ENCODE peak calls at places on chromosome 5, in four cellular contexts. One of them, this sample, is unnamed.

GRCh38 chr5:76365558-76365957 is 37.5 kb upstream of the IQGAP2 start:
- DNase-seq in endodermal cell: no peak
- DNase-seq in NT2/D1: no peak
- DNase-seq in SK-N-SH: no peak
- DNase-seq in this sample: no peak

GRCh38 chr5:73997936-73998335 is 371.9 kb downstream of the ARHGEF28 start:
- DNase-seq in endodermal cell: no peak
- DNase-seq in NT2/D1: no peak
- DNase-seq in SK-N-SH: no peak
- DNase-seq in this sample: no peak

GRCh38 chr5:42250-42649 is 49.7 kb upstream of the PLEKHG4B start:
- DNase-seq in endodermal cell: peak; percentile 84
- DNase-seq in NT2/D1: no peak
- DNase-seq in SK-N-SH: no peak
- DNase-seq in this sample: peak; percentile 74

GRCh38 chr5:166961028-166961427 is 1330.4 kb upstream of the WWC1 start:
- DNase-seq in endodermal cell: no peak
- DNase-seq in NT2/D1: no peak
- DNase-seq in SK-N-SH: peak; percentile 33
- DNase-seq in this sample: no peak

GRCh38 chr5:73214921-73215490 is 42.0 kb downstream of the TMEM174 start:
- DNase-seq in endodermal cell: peak; percentile 65
- DNase-seq in NT2/D1: no peak
- DNase-seq in SK-N-SH: no peak
- DNase-seq in this sample: no peak

GRCh38 chr5:321233-321725 is at the start of gene AHRR:
- DNase-seq in endodermal cell: peak; percentile 92
- DNase-seq in NT2/D1: no peak
- DNase-seq in SK-N-SH: peak; percentile 95
- DNase-seq in this sample: peak; percentile 71

GRCh38 chr5:121497176-121497575 is 354.5 kb upstream of the FTMT start:
- DNase-seq in endodermal cell: no peak
- DNase-seq in NT2/D1: no peak
- DNase-seq in SK-N-SH: no peak
- DNase-seq in this sample: no peak

GRCh38 chr5:77734885-77735284 is 41.3 kb downstream of the TBCA start:
- DNase-seq in endodermal cell: no peak
- DNase-seq in NT2/D1: no peak
- DNase-seq in SK-N-SH: no peak
- DNase-seq in this sample: no peak

GRCh38 chr5:160029004-160029403 is 20.1 kb downstream of the TTC1 start:
- DNase-seq in endodermal cell: no peak
- DNase-seq in NT2/D1: no peak
- DNase-seq in SK-N-SH: no peak
- DNase-seq in this sample: no peak

GRCh38 chr5:40447438-40447837 is 232.3 kb upstream of the PTGER4 start:
- DNase-seq in endodermal cell: no peak
- DNase-seq in NT2/D1: no peak
- DNase-seq in SK-N-SH: no peak
- DNase-seq in this sample: no peak

GRCh38 chr5:18882162-18882561 is 1105.8 kb downstream of the CDH18 start:
- DNase-seq in endodermal cell: no peak
- DNase-seq in NT2/D1: no peak
- DNase-seq in SK-N-SH: no peak
- DNase-seq in this sample: no peak

GRCh38 chr5:313265-313664 is 8.2 kb upstream of the AHRR start:
- DNase-seq in endodermal cell: no peak
- DNase-seq in NT2/D1: no peak
- DNase-seq in SK-N-SH: no peak
- DNase-seq in this sample: no peak

GRCh38 chr5:7886849-7887460 is 18.0 kb downstream of the MTRR start:
- DNase-seq in endodermal cell: no peak
- DNase-seq in NT2/D1: no peak
- DNase-seq in SK-N-SH: peak; percentile 27
- DNase-seq in this sample: no peak

GRCh38 chr5:131413605-131414559 is 150.0 kb downstream of the CDC42SE2 start:
- DNase-seq in endodermal cell: no peak
- DNase-seq in NT2/D1: no peak
- DNase-seq in SK-N-SH: no peak
- DNase-seq in this sample: peak; percentile 17

GRCh38 chr5:132026516-132027008 is 15.1 kb upstream of the ACSL6 start:
- DNase-seq in endodermal cell: no peak
- DNase-seq in NT2/D1: no peak
- DNase-seq in SK-N-SH: no peak
- DNase-seq in this sample: no peak

GRCh38 chr5:95644351-95645042 is 2.1 kb upstream of the RFESD start:
- DNase-seq in endodermal cell: peak; percentile 82
- DNase-seq in NT2/D1: no peak
- DNase-seq in SK-N-SH: peak; percentile 44
- DNase-seq in this sample: peak; percentile 48

GRCh38 chr5:128201065-128201926 is 117.7 kb downstream of the SLC12A2 start:
- DNase-seq in endodermal cell: peak; percentile 98
- DNase-seq in NT2/D1: peak; percentile 40
- DNase-seq in SK-N-SH: peak; percentile 82
- DNase-seq in this sample: peak; percentile 87

GRCh38 chr5:136094913-136095641 is 37.6 kb upstream of the SMAD5 start:
- DNase-seq in endodermal cell: peak; percentile 32
- DNase-seq in NT2/D1: no peak
- DNase-seq in SK-N-SH: no peak
- DNase-seq in this sample: no peak

GRCh38 chr5:158394102-158394501 is 535.2 kb upstream of the CLINT1 start:
- DNase-seq in endodermal cell: no peak
- DNase-seq in NT2/D1: no peak
- DNase-seq in SK-N-SH: no peak
- DNase-seq in this sample: no peak

GRCh38 chr5:67770431-67771025 is 445.0 kb upstream of the PIK3R1 start:
- DNase-seq in endodermal cell: no peak
- DNase-seq in NT2/D1: no peak
- DNase-seq in SK-N-SH: no peak
- DNase-seq in this sample: no peak

GRCh38 chr5:140111859-140112551 is 1.9 kb upstream of the PURA start:
- DNase-seq in endodermal cell: peak; percentile 55
- DNase-seq in NT2/D1: no peak
- DNase-seq in SK-N-SH: no peak
- DNase-seq in this sample: no peak

GRCh38 chr5:175691761-175692160 is 33.9 kb downstream of the HRH2 start:
- DNase-seq in endodermal cell: no peak
- DNase-seq in NT2/D1: no peak
- DNase-seq in SK-N-SH: no peak
- DNase-seq in this sample: no peak

GRCh38 chr5:58860680-58861079 is 277.8 kb downstream of the RAB3C start:
- DNase-seq in endodermal cell: no peak
- DNase-seq in NT2/D1: no peak
- DNase-seq in SK-N-SH: no peak
- DNase-seq in this sample: no peak

GRCh38 chr5:43514816-43515677 is at the start of gene C5orf34:
- DNase-seq in endodermal cell: peak; percentile 98
- DNase-seq in NT2/D1: peak; percentile 82
- DNase-seq in SK-N-SH: peak; percentile 96
- DNase-seq in this sample: peak; percentile 97

GRCh38 chr5:15575566-15576195 is 75.7 kb downstream of the FBXL7 start:
- DNase-seq in endodermal cell: no peak
- DNase-seq in NT2/D1: no peak
- DNase-seq in SK-N-SH: no peak
- DNase-seq in this sample: no peak

GRCh38 chr5:1736065-1736464 is 63.6 kb downstream of the MRPL36 start:
- DNase-seq in endodermal cell: peak; percentile 10
- DNase-seq in NT2/D1: no peak
- DNase-seq in SK-N-SH: no peak
- DNase-seq in this sample: no peak

GRCh38 chr5:160199410-160199911 is 29.8 kb upstream of the FABP6 start:
- DNase-seq in endodermal cell: peak; percentile 91
- DNase-seq in NT2/D1: no peak
- DNase-seq in SK-N-SH: peak; percentile 97
- DNase-seq in this sample: peak; percentile 62

GRCh38 chr5:135211791-135212190 is 177.8 kb upstream of the PITX1 start:
- DNase-seq in endodermal cell: peak; percentile 21
- DNase-seq in NT2/D1: no peak
- DNase-seq in SK-N-SH: no peak
- DNase-seq in this sample: peak; percentile 13

GRCh38 chr5:110932755-110933488 is 138.6 kb upstream of the TSLP start:
- DNase-seq in endodermal cell: no peak
- DNase-seq in NT2/D1: no peak
- DNase-seq in SK-N-SH: no peak
- DNase-seq in this sample: no peak

GRCh38 chr5:176676361-176676824 is 29.1 kb downstream of the TSPAN17 start:
- DNase-seq in endodermal cell: no peak
- DNase-seq in NT2/D1: no peak
- DNase-seq in SK-N-SH: no peak
- DNase-seq in this sample: no peak

GRCh38 chr5:120852222-120852860 is 388.2 kb downstream of the PRR16 start:
- DNase-seq in endodermal cell: peak; percentile 67
- DNase-seq in NT2/D1: peak; percentile 32
- DNase-seq in SK-N-SH: no peak
- DNase-seq in this sample: no peak

GRCh38 chr5:33334829-33335228 is 105.9 kb upstream of the TARS1 start:
- DNase-seq in endodermal cell: no peak
- DNase-seq in NT2/D1: no peak
- DNase-seq in SK-N-SH: no peak
- DNase-seq in this sample: no peak

GRCh38 chr5:178766936-178767912 is 36.8 kb upstream of the ZNF354A start:
- DNase-seq in endodermal cell: peak; percentile 61
- DNase-seq in NT2/D1: no peak
- DNase-seq in SK-N-SH: no peak
- DNase-seq in this sample: peak; percentile 9
- H3K9me3 ChIP-seq in endodermal cell: peaks cover 10% of the 10 kb centered on the region
- H3K9me3 ChIP-seq in NT2/D1: no peaks in the 10 kb centered on the region
- H3K9me3 ChIP-seq in SK-N-SH: no peaks in the 10 kb centered on the region
- H3K9me3 ChIP-seq in this sample: no peaks in the 10 kb centered on the region

DNA sequence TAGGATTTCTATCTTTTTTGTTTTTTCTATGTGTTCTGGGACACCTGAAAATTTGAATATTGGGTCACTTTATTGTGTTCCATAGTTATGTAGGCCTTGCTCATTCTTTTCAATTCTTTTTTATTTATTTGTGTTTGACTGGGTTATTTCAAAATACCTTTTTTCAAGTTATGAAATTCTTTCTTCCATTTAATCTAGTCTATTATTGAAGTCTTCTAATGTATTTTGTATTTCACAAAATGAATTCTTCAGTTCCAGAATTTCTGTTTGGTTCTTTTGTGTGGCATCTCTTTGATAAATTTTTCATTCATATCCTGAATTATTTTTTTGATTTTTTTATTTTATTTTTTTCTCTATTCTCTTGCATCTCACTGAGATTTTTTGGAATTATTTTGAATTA is 628.8 kb downstream of the NR2F1-AS1 start:
- DNase-seq in endodermal cell: no peak
- DNase-seq in NT2/D1: no peak
- DNase-seq in SK-N-SH: no peak
- DNase-seq in this sample: no peak
- H3K9me3 ChIP-seq in endodermal cell: peaks cover 20% of the 10 kb centered on the region
- H3K9me3 ChIP-seq in NT2/D1: peaks cover 5% of the 10 kb centered on the region
- H3K9me3 ChIP-seq in SK-N-SH: no peaks in the 10 kb centered on the region
- H3K9me3 ChIP-seq in this sample: peaks cover 7% of the 10 kb centered on the region

DNA sequence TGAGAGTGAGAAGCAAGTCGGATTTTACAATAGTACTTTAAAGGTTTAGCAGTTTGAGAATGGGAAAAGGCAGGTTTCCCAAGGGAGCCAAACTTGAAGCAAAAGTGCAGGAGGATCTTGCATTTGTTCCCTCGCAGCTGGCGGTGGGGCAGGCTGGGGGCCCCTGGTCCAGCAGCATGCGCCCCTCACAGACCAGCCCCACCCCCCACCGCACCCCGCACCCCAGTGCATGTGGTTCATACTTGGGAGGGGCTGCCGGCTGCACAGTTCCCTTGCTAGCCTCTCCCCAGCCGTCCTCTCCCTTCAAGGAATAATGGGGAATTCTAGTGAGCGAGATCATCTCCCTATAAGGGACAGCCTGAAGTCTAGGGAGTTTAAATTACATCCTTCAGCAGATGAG is 273.1 kb upstream of the IRX2 start:
- DNase-seq in endodermal cell: no peak
- DNase-seq in NT2/D1: no peak
- DNase-seq in SK-N-SH: no peak
- DNase-seq in this sample: no peak
- H3K9me3 ChIP-seq in endodermal cell: no peaks in the 10 kb centered on the region
- H3K9me3 ChIP-seq in NT2/D1: no peaks in the 10 kb centered on the region
- H3K9me3 ChIP-seq in SK-N-SH: no peaks in the 10 kb centered on the region
- H3K9me3 ChIP-seq in this sample: peaks cover 2% of the 10 kb centered on the region

DNA sequence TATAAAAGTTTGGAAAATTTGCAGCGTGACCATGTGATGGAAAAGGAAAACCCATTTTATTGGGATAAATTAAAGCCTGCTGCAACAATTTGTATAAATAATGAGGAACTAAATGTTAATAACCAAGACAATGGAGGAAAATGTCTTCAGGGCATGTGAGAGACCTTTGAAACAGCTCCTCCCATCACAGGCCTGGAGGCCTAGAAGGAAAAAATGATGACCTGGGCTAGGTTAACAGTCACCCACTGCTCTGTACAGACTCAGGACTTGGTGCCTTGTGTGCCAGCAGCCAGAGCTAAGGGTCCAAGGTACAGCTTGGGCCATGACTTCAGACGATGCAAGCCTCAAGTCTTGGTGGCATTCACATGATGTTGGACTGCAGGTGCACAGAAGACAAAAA is 22.0 kb upstream of the UGT3A1 start:
- DNase-seq in endodermal cell: no peak
- DNase-seq in NT2/D1: no peak
- DNase-seq in SK-N-SH: no peak
- DNase-seq in this sample: no peak
- H3K9me3 ChIP-seq in endodermal cell: peaks cover 58% of the 10 kb centered on the region
- H3K9me3 ChIP-seq in NT2/D1: peaks cover 39% of the 10 kb centered on the region
- H3K9me3 ChIP-seq in SK-N-SH: no peaks in the 10 kb centered on the region
- H3K9me3 ChIP-seq in this sample: peaks cover 38% of the 10 kb centered on the region

GRCh38 chr5:153699035-153699434 is 208.6 kb downstream of the GRIA1 start:
- DNase-seq in endodermal cell: no peak
- DNase-seq in NT2/D1: no peak
- DNase-seq in SK-N-SH: no peak
- DNase-seq in this sample: no peak
- H3K9me3 ChIP-seq in endodermal cell: no peaks in the 10 kb centered on the region
- H3K9me3 ChIP-seq in NT2/D1: no peaks in the 10 kb centered on the region
- H3K9me3 ChIP-seq in SK-N-SH: no peaks in the 10 kb centered on the region
- H3K9me3 ChIP-seq in this sample: no peaks in the 10 kb centered on the region

DNA sequence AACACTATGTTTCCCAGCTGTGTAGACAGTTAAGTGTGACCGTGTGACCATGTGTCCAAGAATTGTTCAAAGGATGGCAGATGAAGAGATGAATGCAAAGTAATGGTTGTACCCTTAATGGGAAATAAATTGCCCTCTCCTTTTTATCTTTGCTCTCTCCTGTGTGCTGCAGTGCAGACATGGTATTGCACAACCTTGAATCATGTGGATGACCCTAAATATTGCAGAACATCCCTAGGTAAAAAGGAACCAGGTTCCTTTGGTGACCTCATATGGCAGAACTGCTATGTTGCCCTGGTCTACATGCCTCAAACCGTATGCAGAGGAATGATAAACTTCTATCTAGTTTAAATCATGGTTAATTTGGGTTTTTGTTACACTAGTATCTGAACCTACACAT is 81.7 kb upstream of the CTNND2 start:
- DNase-seq in endodermal cell: no peak
- DNase-seq in NT2/D1: no peak
- DNase-seq in SK-N-SH: no peak
- DNase-seq in this sample: no peak
- H3K9me3 ChIP-seq in endodermal cell: no peaks in the 10 kb centered on the region
- H3K9me3 ChIP-seq in NT2/D1: no peaks in the 10 kb centered on the region
- H3K9me3 ChIP-seq in SK-N-SH: no peaks in the 10 kb centered on the region
- H3K9me3 ChIP-seq in this sample: no peaks in the 10 kb centered on the region